ENCODE peak calls at places on chromosomes 7 and 10, in four cellular contexts. One of them, this sample, is unnamed.

GRCh38 chr7:107946881-107947280 is 55.9 kb downstream of the DLD start:
- ATAC-seq in CD4-positive, CD25-positive, alpha-beta regulatory T cell: no peak
- ATAC-seq in pancreas: no peak
- ATAC-seq in activated CD8-positive, alpha-beta memory T cell treated with anti-CD3 and anti-CD28 coated beads, Interleukin-2, amount 10 ng/mL, durations not matched to agents 7 days and 5 days: no peak
- ATAC-seq in this sample: no peak

GRCh38 chr10:12487366-12487765 is 138.0 kb downstream of the CAMK1D start:
- ATAC-seq in CD4-positive, CD25-positive, alpha-beta regulatory T cell: no peak
- ATAC-seq in pancreas: no peak
- ATAC-seq in activated CD8-positive, alpha-beta memory T cell treated with anti-CD3 and anti-CD28 coated beads, Interleukin-2, amount 10 ng/mL, durations not matched to agents 7 days and 5 days: no peak
- ATAC-seq in this sample: no peak

GRCh38 chr7:6615853-6616555 is 594 bp downstream of the ZNF853 start:
- ATAC-seq in CD4-positive, CD25-positive, alpha-beta regulatory T cell: no peak
- ATAC-seq in pancreas: peak; percentile 82
- ATAC-seq in activated CD8-positive, alpha-beta memory T cell treated with anti-CD3 and anti-CD28 coated beads, Interleukin-2, amount 10 ng/mL, durations not matched to agents 7 days and 5 days: no peak
- ATAC-seq in this sample: no peak

GRCh38 chr10:87974130-87974529 is 110.7 kb downstream of the PTEN start:
- ATAC-seq in CD4-positive, CD25-positive, alpha-beta regulatory T cell: no peak
- ATAC-seq in pancreas: no peak
- ATAC-seq in activated CD8-positive, alpha-beta memory T cell treated with anti-CD3 and anti-CD28 coated beads, Interleukin-2, amount 10 ng/mL, durations not matched to agents 7 days and 5 days: no peak
- ATAC-seq in this sample: no peak

GRCh38 chr7:55526770-55527169 is 45.5 kb downstream of the VOPP1 start:
- ATAC-seq in CD4-positive, CD25-positive, alpha-beta regulatory T cell: no peak
- ATAC-seq in pancreas: no peak
- ATAC-seq in activated CD8-positive, alpha-beta memory T cell treated with anti-CD3 and anti-CD28 coated beads, Interleukin-2, amount 10 ng/mL, durations not matched to agents 7 days and 5 days: no peak
- ATAC-seq in this sample: no peak

GRCh38 chr10:122530177-122530576 is 30.4 kb upstream of the DMBT1 start:
- ATAC-seq in CD4-positive, CD25-positive, alpha-beta regulatory T cell: no peak
- ATAC-seq in pancreas: no peak
- ATAC-seq in activated CD8-positive, alpha-beta memory T cell treated with anti-CD3 and anti-CD28 coated beads, Interleukin-2, amount 10 ng/mL, durations not matched to agents 7 days and 5 days: no peak
- ATAC-seq in this sample: no peak

GRCh38 chr7:139602143-139602722 is 78.7 kb downstream of the CLEC2L start:
- ATAC-seq in CD4-positive, CD25-positive, alpha-beta regulatory T cell: no peak
- ATAC-seq in pancreas: no peak
- ATAC-seq in activated CD8-positive, alpha-beta memory T cell treated with anti-CD3 and anti-CD28 coated beads, Interleukin-2, amount 10 ng/mL, durations not matched to agents 7 days and 5 days: peak; percentile 66
- ATAC-seq in this sample: peak; percentile 63

GRCh38 chr10:131547129-131547799 is 235.7 kb upstream of the TCERG1L start:
- ATAC-seq in CD4-positive, CD25-positive, alpha-beta regulatory T cell: no peak
- ATAC-seq in pancreas: no peak
- ATAC-seq in activated CD8-positive, alpha-beta memory T cell treated with anti-CD3 and anti-CD28 coated beads, Interleukin-2, amount 10 ng/mL, durations not matched to agents 7 days and 5 days: no peak
- ATAC-seq in this sample: no peak

GRCh38 chr10:49135575-49136313 is 1.9 kb upstream of the FAM170B start:
- ATAC-seq in CD4-positive, CD25-positive, alpha-beta regulatory T cell: no peak
- ATAC-seq in pancreas: no peak
- ATAC-seq in activated CD8-positive, alpha-beta memory T cell treated with anti-CD3 and anti-CD28 coated beads, Interleukin-2, amount 10 ng/mL, durations not matched to agents 7 days and 5 days: no peak
- ATAC-seq in this sample: no peak

GRCh38 chr7:122132341-122132740 is 11.7 kb downstream of the AASS start:
- ATAC-seq in CD4-positive, CD25-positive, alpha-beta regulatory T cell: no peak
- ATAC-seq in pancreas: no peak
- ATAC-seq in activated CD8-positive, alpha-beta memory T cell treated with anti-CD3 and anti-CD28 coated beads, Interleukin-2, amount 10 ng/mL, durations not matched to agents 7 days and 5 days: no peak
- ATAC-seq in this sample: no peak

GRCh38 chr10:88800152-88801125 is 2.1 kb upstream of the LIPM start:
- ATAC-seq in CD4-positive, CD25-positive, alpha-beta regulatory T cell: no peak
- ATAC-seq in pancreas: no peak
- ATAC-seq in activated CD8-positive, alpha-beta memory T cell treated with anti-CD3 and anti-CD28 coated beads, Interleukin-2, amount 10 ng/mL, durations not matched to agents 7 days and 5 days: peak; percentile 65
- ATAC-seq in this sample: peak; percentile 93

GRCh38 chr7:37540917-37541316 is 92.3 kb upstream of the ELMO1 start:
- ATAC-seq in CD4-positive, CD25-positive, alpha-beta regulatory T cell: no peak
- ATAC-seq in pancreas: no peak
- ATAC-seq in activated CD8-positive, alpha-beta memory T cell treated with anti-CD3 and anti-CD28 coated beads, Interleukin-2, amount 10 ng/mL, durations not matched to agents 7 days and 5 days: no peak
- ATAC-seq in this sample: no peak

GRCh38 chr7:27641576-27642230 is 21.0 kb downstream of the HIBADH start:
- ATAC-seq in CD4-positive, CD25-positive, alpha-beta regulatory T cell: no peak
- ATAC-seq in pancreas: peak; percentile 43
- ATAC-seq in activated CD8-positive, alpha-beta memory T cell treated with anti-CD3 and anti-CD28 coated beads, Interleukin-2, amount 10 ng/mL, durations not matched to agents 7 days and 5 days: no peak
- ATAC-seq in this sample: no peak

GRCh38 chr7:26439502-26440252 is 148.0 kb downstream of the SNX10 start:
- ATAC-seq in CD4-positive, CD25-positive, alpha-beta regulatory T cell: no peak
- ATAC-seq in pancreas: peak; percentile 80
- ATAC-seq in activated CD8-positive, alpha-beta memory T cell treated with anti-CD3 and anti-CD28 coated beads, Interleukin-2, amount 10 ng/mL, durations not matched to agents 7 days and 5 days: no peak
- ATAC-seq in this sample: no peak

GRCh38 chr7:38339953-38340819 is 66.8 kb upstream of the TARP start:
- ATAC-seq in CD4-positive, CD25-positive, alpha-beta regulatory T cell: peak; percentile 66
- ATAC-seq in pancreas: no peak
- ATAC-seq in activated CD8-positive, alpha-beta memory T cell treated with anti-CD3 and anti-CD28 coated beads, Interleukin-2, amount 10 ng/mL, durations not matched to agents 7 days and 5 days: peak; percentile 66
- ATAC-seq in this sample: peak; percentile 48

GRCh38 chr7:28500143-28500542 is 87.8 kb downstream of the CREB5 start:
- ATAC-seq in CD4-positive, CD25-positive, alpha-beta regulatory T cell: no peak
- ATAC-seq in pancreas: no peak
- ATAC-seq in activated CD8-positive, alpha-beta memory T cell treated with anti-CD3 and anti-CD28 coated beads, Interleukin-2, amount 10 ng/mL, durations not matched to agents 7 days and 5 days: no peak
- ATAC-seq in this sample: no peak

GRCh38 chr7:133061357-133061756 is 20.5 kb downstream of the CHCHD3 start:
- ATAC-seq in CD4-positive, CD25-positive, alpha-beta regulatory T cell: no peak
- ATAC-seq in pancreas: peak; percentile 66
- ATAC-seq in activated CD8-positive, alpha-beta memory T cell treated with anti-CD3 and anti-CD28 coated beads, Interleukin-2, amount 10 ng/mL, durations not matched to agents 7 days and 5 days: no peak
- ATAC-seq in this sample: no peak

GRCh38 chr10:89391882-89392756 is at the start of gene IFIT1:
- ATAC-seq in CD4-positive, CD25-positive, alpha-beta regulatory T cell: peak; percentile 91
- ATAC-seq in pancreas: peak; percentile 92
- ATAC-seq in activated CD8-positive, alpha-beta memory T cell treated with anti-CD3 and anti-CD28 coated beads, Interleukin-2, amount 10 ng/mL, durations not matched to agents 7 days and 5 days: peak; percentile 91
- ATAC-seq in this sample: peak; percentile 84

GRCh38 chr10:73771722-73772279 is 10.0 kb upstream of the CHCHD1 start:
- ATAC-seq in CD4-positive, CD25-positive, alpha-beta regulatory T cell: no peak
- ATAC-seq in pancreas: peak; percentile 69
- ATAC-seq in activated CD8-positive, alpha-beta memory T cell treated with anti-CD3 and anti-CD28 coated beads, Interleukin-2, amount 10 ng/mL, durations not matched to agents 7 days and 5 days: peak; percentile 9
- ATAC-seq in this sample: peak; percentile 5